ENCODE peak calls at places on chromosomes 11 and 22, in ten cellular contexts. A, K, F, Q, G, L, E, U, P and W are unnamed samples.

GRCh38 chr11:9285850-9286587 is 20.9 kb upstream of the DENND5A start:
- DNase-seq in L (no peak), K (no peak), P (no peak), A (no peak), Q (no peak), E (no peak), G (peak; percentile 42), F (no peak), U (no peak), W (no peak)

GRCh38 chr11:48109046-48109666 is 107.5 kb upstream of the OR4B1 start:
- DNase-seq in F (peak; percentile 15), Q (no peak), U (no peak), G (no peak), A (no peak), K (no peak), E (peak; percentile 35), P (no peak), L (peak; percentile 82), W (peak; percentile 57)

GRCh38 chr11:32431657-32432056 is 3.7 kb downstream of the WT1 start:
- DNase-seq in F (no peak), A (no peak), G (no peak), P (no peak), Q (no peak), E (no peak), K (no peak), L (no peak), U (no peak), W (no peak)

GRCh38 chr11:17504330-17505107 is 27.9 kb upstream of the ABCC8 start:
- DNase-seq in E (peak; percentile 48), G (peak; percentile 74), U (peak; percentile 89), F (peak; percentile 80), Q (peak; percentile 48), K (peak; percentile 94), L (peak; percentile 81), P (peak; percentile 66), A (peak; percentile 77), W (peak; percentile 69)

GRCh38 chr11:93718057-93718563 is 23.2 kb downstream of the TAF1D start:
- DNase-seq in F (no peak), K (no peak), Q (no peak), L (peak; percentile 62), E (no peak), U (no peak), G (no peak), A (no peak), P (no peak), W (peak; percentile 63)

GRCh38 chr11:76686261-76687079 is 15.9 kb upstream of the LRRC32 start:
- DNase-seq in P (no peak), Q (no peak), A (no peak), K (no peak), E (no peak), U (no peak), G (no peak), L (peak; percentile 39), F (no peak), W (no peak)

GRCh38 chr22:43066134-43066533 is 23.1 kb downstream of the TTLL1 start:
- DNase-seq in L (no peak), F (no peak), K (no peak), U (no peak), E (no peak), Q (no peak), A (no peak), P (no peak), G (no peak), W (no peak)

GRCh38 chr11:119318240-119319135 is 1.6 kb upstream of the MCAM start:
- DNase-seq in G (peak; percentile 62), P (no peak), L (peak; percentile 67), E (peak; percentile 86), F (no peak), K (no peak), Q (no peak), A (peak; percentile 79), U (no peak), W (no peak)

GRCh38 chr11:71542856-71543743 is 5.1 kb upstream of the KRTAP5-9 start:
- DNase-seq in U (no peak), Q (no peak), E (no peak), P (no peak), F (no peak), A (no peak), K (no peak), L (no peak), G (no peak), W (no peak)

GRCh38 chr11:61195016-61195695 is 8.2 kb upstream of the PGA3 start:
- DNase-seq in Q (no peak), A (no peak), U (peak; percentile 6), G (no peak), F (no peak), P (no peak), E (no peak), L (no peak), K (no peak), W (no peak)

GRCh38 chr11:60831501-60832079 is 10.3 kb upstream of the CCDC86 start:
- DNase-seq in F (no peak), K (no peak), P (no peak), U (no peak), L (no peak), G (no peak), E (peak; percentile 74), A (no peak), Q (no peak), W (no peak)

GRCh38 chr11:58957922-58958321 is 18.6 kb downstream of the GLYATL1 start:
- DNase-seq in U (no peak), G (no peak), F (no peak), K (no peak), L (no peak), A (no peak), Q (no peak), E (no peak), P (no peak), W (no peak)

DNA sequence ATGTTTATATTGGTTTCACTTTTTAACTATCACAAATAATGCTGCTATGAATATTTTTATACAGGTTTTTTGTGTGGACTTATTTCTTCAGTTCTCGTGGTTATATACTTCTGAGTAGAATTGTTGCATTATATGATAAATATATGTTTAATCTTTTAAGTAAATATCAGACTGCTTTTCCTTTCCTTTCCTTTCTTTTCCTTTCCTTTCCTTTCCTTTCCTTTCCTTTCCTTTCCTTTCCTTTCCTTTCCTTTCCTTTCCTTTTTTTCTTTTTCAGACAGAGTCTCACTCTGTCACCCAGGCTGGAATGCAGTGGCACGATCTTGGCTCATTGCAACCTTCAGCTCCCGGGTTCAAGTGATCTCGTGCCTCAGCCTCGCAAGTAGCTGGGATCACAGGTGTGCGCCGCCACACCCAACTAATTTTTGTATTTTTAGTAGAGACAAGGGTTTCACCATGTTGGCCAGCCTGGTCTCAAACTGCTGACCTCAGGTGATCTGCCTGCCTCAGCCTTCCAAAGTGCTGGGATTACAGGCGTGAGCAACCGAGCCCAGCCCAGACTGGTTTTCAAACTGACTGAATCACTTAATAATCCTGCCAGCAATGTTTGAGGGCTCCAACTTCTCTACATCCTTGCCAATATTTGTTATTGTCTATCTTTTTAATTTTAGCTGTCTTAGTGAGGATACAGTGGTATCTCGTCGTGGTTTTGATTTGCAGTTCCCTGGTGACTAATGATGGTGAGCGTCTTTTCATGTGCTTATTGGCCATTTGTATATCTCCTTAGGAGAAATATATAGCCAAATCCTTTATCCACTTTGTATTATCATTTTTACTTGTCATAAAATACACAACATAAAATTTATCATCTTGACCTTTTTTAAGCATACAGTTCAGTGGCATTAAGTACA is 21.9 kb downstream of the HTR3B start:
- DNase-seq in F (peak; percentile 7), L (no peak), A (no peak), P (no peak), E (peak; percentile 11), G (no peak), U (no peak), K (no peak), Q (no peak), W (no peak)
- H3K4me3 ChIP-seq in F (no peak overlapping the region), L (no peak overlapping the region), A (no peak overlapping the region), P (no peak overlapping the region), E (no peak overlapping the region), G (no peak overlapping the region), U (no peak overlapping the region), K (no peak overlapping the region), Q (no peak overlapping the region), W (no peak overlapping the region)

GRCh38 chr11:78350101-78350645 is 67.4 kb downstream of the GAB2 start:
- DNase-seq in K (no peak), G (peak; percentile 33), F (peak; percentile 35), L (peak; percentile 20), E (no peak), P (no peak), A (no peak), Q (peak; percentile 49), U (peak; percentile 48), W (no peak)
- H3K4me3 ChIP-seq in K (peak overlapping the region; percentile 42), G (peak overlapping the region; percentile 43), F (no peak overlapping the region), L (peak overlapping the region; percentile 34), E (no peak overlapping the region), P (no peak overlapping the region), A (peak overlapping the region; percentile 3), Q (no peak overlapping the region), U (no peak overlapping the region), W (no peak overlapping the region)

DNA sequence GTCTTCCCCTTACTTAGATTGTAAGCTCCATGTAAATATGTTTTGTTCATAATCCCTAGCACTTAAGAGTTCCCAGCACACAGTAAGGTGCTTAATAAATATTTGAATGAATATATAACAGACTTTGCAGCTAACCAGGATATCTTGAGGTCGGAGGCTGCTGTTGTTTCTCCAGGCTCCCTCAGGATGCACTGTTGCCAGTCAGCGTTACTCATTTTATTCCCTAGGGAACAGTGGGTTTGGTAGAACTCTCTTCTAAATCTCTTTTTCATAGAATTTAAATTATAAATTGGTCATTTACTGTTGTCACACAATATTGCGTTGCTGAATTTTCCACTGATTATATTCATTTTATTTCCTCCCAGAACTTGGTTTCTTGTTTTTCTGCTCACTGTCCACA is 995 bp upstream of the CAPRIN1 start:
- DNase-seq in E (no peak), L (peak; percentile 13), F (no peak), U (no peak), K (no peak), P (no peak), Q (no peak), A (no peak), G (no peak), W (no peak)
- H3K4me3 ChIP-seq in E (peak overlapping the region; percentile 88), L (peak overlapping the region; percentile 90), F (peak overlapping the region; percentile 88), U (no peak overlapping the region), K (peak overlapping the region; percentile 92), P (peak overlapping the region; percentile 78), Q (peak overlapping the region; percentile 97), A (peak overlapping the region; percentile 88), G (peak overlapping the region; percentile 97), W (peak overlapping the region; percentile 94)

GRCh38 chr11:1928038-1928890 is 8.8 kb downstream of the TNNT3 start:
- DNase-seq in F (peak; percentile 3), G (no peak), U (no peak), L (no peak), P (no peak), K (peak; percentile 69), Q (no peak), E (no peak), A (no peak), W (no peak)

GRCh38 chr11:1930448-1930802 is 10.9 kb downstream of the TNNT3 start:
- DNase-seq in K (peak; percentile 24), A (no peak), E (no peak), U (no peak), Q (no peak), F (no peak), P (no peak), G (no peak), L (no peak), W (no peak)

GRCh38 chr11:1929621-1930447 is 10.3 kb downstream of the TNNT3 start:
- DNase-seq in P (no peak), E (no peak), L (no peak), U (no peak), F (no peak), G (no peak), K (peak; percentile 47), Q (no peak), A (no peak), W (no peak)

GRCh38 chr11:1927151-1928037 is 7.9 kb downstream of the TNNT3 start:
- DNase-seq in P (no peak), K (peak; percentile 79), L (no peak), Q (no peak), E (no peak), G (peak; percentile 36), F (no peak), U (no peak), A (no peak), W (no peak)

GRCh38 chr11:1928891-1929541 is 9.5 kb downstream of the TNNT3 start:
- DNase-seq in K (peak; percentile 60), F (no peak), P (no peak), A (no peak), E (no peak), L (no peak), U (no peak), Q (no peak), G (no peak), W (no peak)
- H3K4me3 ChIP-seq in K (peak overlapping the region; percentile 4), F (no peak overlapping the region), P (no peak overlapping the region), A (no peak overlapping the region), E (no peak overlapping the region), L (no peak overlapping the region), U (no peak overlapping the region), Q (no peak overlapping the region), G (no peak overlapping the region), W (no peak overlapping the region)